ENCODE peak calls at places on chromosomes 12 and 14, in seven cellular contexts. C, T, U, F, G, O and H are unnamed samples.

GRCh38 chr14:75399819-75400678 is 27.8 kb upstream of the JDP2 start:
- DNase-seq in C (no peak), T (peak), U (peak), F (peak), G (peak), O (peak), H (peak)

GRCh38 chr12:77679701-77680100 is 151.0 kb upstream of the NAV3 start:
- DNase-seq in C (no peak), T (no peak), U (no peak), F (no peak), G (no peak), O (no peak), H (no peak)

GRCh38 chr14:61950340-61950739 is 188.1 kb downstream of the SNAPC1 start:
- DNase-seq in C (no peak), T (no peak), U (no peak), F (no peak), G (peak), O (no peak), H (no peak)

GRCh38 chr12:13046914-13047472 is 2.8 kb downstream of the FAM234B start:
- DNase-seq in C (no peak), T (no peak), U (no peak), F (no peak), G (no peak), O (no peak), H (no peak)

GRCh38 chr14:96792581-96792980 is 4.6 kb upstream of the VRK1 start:
- DNase-seq in C (no peak), T (no peak), U (no peak), F (no peak), G (no peak), O (no peak), H (no peak)

GRCh38 chr12:115794659-115795081 is 482.8 kb downstream of the MED13L start:
- DNase-seq in C (no peak), T (no peak), U (no peak), F (no peak), G (no peak), O (no peak), H (no peak)

GRCh38 chr12:89618113-89618862 is 90.3 kb downstream of the ATP2B1 start:
- DNase-seq in C (no peak), T (no peak), U (no peak), F (no peak), G (no peak), O (no peak), H (no peak)

GRCh38 chr14:81211844-81212243 is 8.9 kb downstream of the GTF2A1 start:
- DNase-seq in C (no peak), T (no peak), U (no peak), F (no peak), G (peak), O (no peak), H (no peak)

GRCh38 chr14:104178279-104178678 is 39.9 kb downstream of the KIF26A start:
- DNase-seq in C (no peak), T (no peak), U (no peak), F (no peak), G (no peak), O (no peak), H (no peak)

GRCh38 chr12:21774358-21775129 is at the start of gene KCNJ8:
- DNase-seq in C (no peak), T (peak), U (peak), F (peak), G (peak), O (peak), H (peak)

GRCh38 chr14:102560436-102561261 is 31.8 kb upstream of the RCOR1 start:
- DNase-seq in C (no peak), T (no peak), U (no peak), F (no peak), G (no peak), O (no peak), H (no peak)

GRCh38 chr12:48973992-48974673 is 2.6 kb upstream of the WNT10B start:
- DNase-seq in C (no peak), T (no peak), U (peak), F (no peak), G (peak), O (no peak), H (peak)

GRCh38 chr14:65927871-65928270 is 515.3 kb downstream of the FUT8 start:
- DNase-seq in C (no peak), T (no peak), U (no peak), F (no peak), G (peak), O (no peak), H (no peak)

GRCh38 chr14:56198438-56198837 is 80.2 kb downstream of the PELI2 start:
- DNase-seq in C (no peak), T (no peak), U (no peak), F (no peak), G (no peak), O (no peak), H (no peak)

GRCh38 chr12:120488057-120488660 is 7.8 kb upstream of the DYNLL1 start:
- DNase-seq in C (no peak), T (no peak), U (no peak), F (no peak), G (no peak), O (no peak), H (no peak)

GRCh38 chr14:53054457-53054856 is 98.7 kb downstream of the DDHD1 start:
- DNase-seq in C (no peak), T (peak), U (no peak), F (no peak), G (no peak), O (no peak), H (no peak)

GRCh38 chr12:64685076-64685475 is 74.1 kb downstream of the GNS start:
- DNase-seq in C (no peak), T (no peak), U (no peak), F (no peak), G (no peak), O (no peak), H (no peak)

GRCh38 chr12:92574046-92574783 is 128.6 kb upstream of the PLEKHG7 start:
- DNase-seq in C (no peak), T (no peak), U (no peak), F (no peak), G (no peak), O (no peak), H (no peak)

GRCh38 chr12:49733219-49734017 is 7.9 kb upstream of the TMBIM6 start:
- DNase-seq in C (no peak), T (no peak), U (no peak), F (no peak), G (no peak), O (no peak), H (no peak)

GRCh38 chr14:70448633-70449032 is 3.3 kb upstream of the ADAM21 start:
- DNase-seq in C (no peak), T (no peak), U (no peak), F (no peak), G (no peak), O (no peak), H (no peak)

GRCh38 chr14:21023174-21023573 is 1.7 kb downstream of the NDRG2 start:
- DNase-seq in C (no peak), T (no peak), U (no peak), F (no peak), G (no peak), O (no peak), H (peak)

GRCh38 chr12:27602516-27602915 is 78.5 kb downstream of the PPFIBP1 start:
- DNase-seq in C (no peak), T (no peak), U (no peak), F (no peak), G (no peak), O (no peak), H (no peak)

GRCh38 chr12:52018448-52019122 is 11.8 kb downstream of the TAMALIN start:
- DNase-seq in C (no peak), T (no peak), U (no peak), F (no peak), G (no peak), O (no peak), H (no peak)
- TF ChIP-seq POLR2A in C (no peak), T (no peak), U (no peak), F (no peak), G (no peak), O (no peak), H (no peak)

DNA sequence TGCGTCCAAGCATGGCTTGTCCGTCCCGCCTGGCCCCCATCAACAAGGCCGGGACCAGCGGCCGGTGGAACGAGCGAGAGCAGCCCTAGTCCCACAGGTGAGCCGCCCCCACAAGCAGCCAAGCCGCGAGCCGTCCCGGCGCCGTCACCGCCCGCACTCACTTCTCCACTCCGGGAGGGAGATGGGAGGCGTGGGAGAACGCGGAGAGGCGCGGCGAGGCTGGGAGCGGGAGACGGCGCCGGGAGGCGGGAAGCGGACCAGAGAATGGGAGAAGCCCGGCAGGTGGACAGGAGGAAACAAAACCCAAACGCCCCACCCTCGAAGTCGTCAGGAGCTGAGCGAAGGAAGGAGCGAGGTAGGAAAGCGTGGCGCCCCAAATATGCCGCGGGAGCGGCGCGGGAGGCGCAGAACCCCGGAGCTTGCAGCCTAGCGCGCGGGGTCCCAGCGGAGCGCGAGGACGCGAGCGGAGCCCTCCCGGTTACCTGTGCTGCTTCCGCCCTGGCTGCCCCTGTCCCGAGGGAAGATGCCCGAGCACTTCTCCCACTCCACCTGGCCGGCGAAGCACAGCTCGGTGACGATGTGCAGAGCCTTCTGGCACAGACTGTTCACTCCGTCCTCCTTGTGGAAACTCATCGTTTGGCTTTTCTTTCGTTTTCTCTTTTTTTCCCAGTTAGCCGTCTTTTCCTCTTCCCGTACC is 581 bp downstream of the SYT10 start:
- DNase-seq in C (no peak), T (no peak), U (no peak), F (no peak), G (no peak), O (no peak), H (no peak)
- H3K4me3 ChIP-seq in C (no peak), T (peak), U (peak), F (peak), G (no peak), O (peak), H (peak)

GRCh38 chr14:34982421-34983147 is at the start of gene SRP54:
- DNase-seq in C (peak), T (peak), U (peak), F (peak), G (peak), O (peak), H (peak)
- TF ChIP-seq POLR2A in C (peak), T (peak), U (peak), F (peak), G (peak), O (peak), H (peak)

GRCh38 chr12:2811791-2812190 is 677 bp upstream of the ITFG2 start:
- DNase-seq in C (no peak), T (no peak), U (no peak), F (no peak), G (no peak), O (no peak), H (no peak)
- H3K4me3 ChIP-seq in C (peak), T (no peak), U (peak), F (peak), G (no peak), O (peak), H (peak)

GRCh38 chr12:15689751-15690191 is 99.4 kb downstream of the EPS8 start:
- DNase-seq in C (no peak), T (no peak), U (no peak), F (no peak), G (no peak), O (no peak), H (no peak)

GRCh38 chr12:15687583-15687982 is 101.6 kb downstream of the EPS8 start:
- DNase-seq in C (no peak), T (no peak), U (no peak), F (no peak), G (no peak), O (no peak), H (no peak)

GRCh38 chr12:15688838-15689237 is 100.3 kb downstream of the EPS8 start:
- DNase-seq in C (no peak), T (no peak), U (no peak), F (no peak), G (no peak), O (no peak), H (no peak)

GRCh38 chr12:15690320-15690719 is 98.9 kb downstream of the EPS8 start:
- DNase-seq in C (no peak), T (no peak), U (no peak), F (no peak), G (no peak), O (no peak), H (no peak)

GRCh38 chr12:15688202-15688736 is 100.9 kb downstream of the EPS8 start:
- DNase-seq in C (no peak), T (peak), U (peak), F (no peak), G (peak), O (peak), H (no peak)
- TF ChIP-seq POLR2A in C (no peak), T (no peak), U (no peak), F (no peak), G (no peak), O (peak), H (peak)